ENCODE peak calls at places on chromosome 18, in eight cellular contexts. One of them, this sample, is unnamed.

GRCh38 chr18:44149706-44150105 is 531.0 kb upstream of the SETBP1 start:
- DNase-seq in NCI-H1694: no peak
- DNase-seq in GM23248: peak
- DNase-seq in NB4: no peak
- DNase-seq in AG04450: peak
- DNase-seq in EL: peak
- DNase-seq in B cell: no peak
- DNase-seq in KG1: no peak
- DNase-seq in this sample: no peak

GRCh38 chr18:10495936-10496335 is 29.9 kb upstream of the NAPG start:
- DNase-seq in NCI-H1694: no peak
- DNase-seq in GM23248: peak
- DNase-seq in NB4: no peak
- DNase-seq in AG04450: no peak
- DNase-seq in EL: peak
- DNase-seq in B cell: no peak
- DNase-seq in KG1: no peak
- DNase-seq in this sample: no peak

GRCh38 chr18:43563780-43564179 is 286.5 kb upstream of the SYT4 start:
- DNase-seq in NCI-H1694: peak
- DNase-seq in GM23248: peak
- DNase-seq in NB4: peak
- DNase-seq in AG04450: no peak
- DNase-seq in EL: peak
- DNase-seq in B cell: no peak
- DNase-seq in KG1: peak
- DNase-seq in this sample: peak

GRCh38 chr18:39711701-39712100 is 2146.1 kb upstream of the CELF4 start:
- DNase-seq in NCI-H1694: no peak
- DNase-seq in GM23248: no peak
- DNase-seq in NB4: no peak
- DNase-seq in AG04450: no peak
- DNase-seq in EL: no peak
- DNase-seq in B cell: no peak
- DNase-seq in KG1: no peak
- DNase-seq in this sample: no peak

GRCh38 chr18:12076424-12077140 is 17.1 kb upstream of the ANKRD62 start:
- DNase-seq in NCI-H1694: no peak
- DNase-seq in GM23248: peak
- DNase-seq in NB4: peak
- DNase-seq in AG04450: no peak
- DNase-seq in EL: peak
- DNase-seq in B cell: no peak
- DNase-seq in KG1: no peak
- DNase-seq in this sample: peak

GRCh38 chr18:28125051-28125450 is 51.9 kb downstream of the CDH2 start:
- DNase-seq in NCI-H1694: no peak
- DNase-seq in GM23248: no peak
- DNase-seq in NB4: no peak
- DNase-seq in AG04450: no peak
- DNase-seq in EL: no peak
- DNase-seq in B cell: no peak
- DNase-seq in KG1: no peak
- DNase-seq in this sample: no peak

GRCh38 chr18:23673725-23674124 is 11.0 kb upstream of the ANKRD29 start:
- DNase-seq in NCI-H1694: no peak
- DNase-seq in GM23248: no peak
- DNase-seq in NB4: no peak
- DNase-seq in AG04450: no peak
- DNase-seq in EL: no peak
- DNase-seq in B cell: no peak
- DNase-seq in KG1: no peak
- DNase-seq in this sample: no peak

GRCh38 chr18:42417189-42417588 is 462.2 kb downstream of the PIK3C3 start:
- DNase-seq in NCI-H1694: no peak
- DNase-seq in GM23248: no peak
- DNase-seq in NB4: no peak
- DNase-seq in AG04450: no peak
- DNase-seq in EL: no peak
- DNase-seq in B cell: no peak
- DNase-seq in KG1: no peak
- DNase-seq in this sample: no peak

GRCh38 chr18:31546476-31546875 is 45.2 kb upstream of the TTR start:
- DNase-seq in NCI-H1694: no peak
- DNase-seq in GM23248: no peak
- DNase-seq in NB4: no peak
- DNase-seq in AG04450: no peak
- DNase-seq in EL: no peak
- DNase-seq in B cell: no peak
- DNase-seq in KG1: no peak
- DNase-seq in this sample: no peak

GRCh38 chr18:42092848-42093247 is 137.8 kb downstream of the PIK3C3 start:
- DNase-seq in NCI-H1694: no peak
- DNase-seq in GM23248: no peak
- DNase-seq in NB4: no peak
- DNase-seq in AG04450: no peak
- DNase-seq in EL: no peak
- DNase-seq in B cell: no peak
- DNase-seq in KG1: no peak
- DNase-seq in this sample: no peak

GRCh38 chr18:12883003-12883683 is 894 bp downstream of the PTPN2 start:
- DNase-seq in NCI-H1694: no peak
- DNase-seq in GM23248: peak
- DNase-seq in NB4: no peak
- DNase-seq in AG04450: no peak
- DNase-seq in EL: no peak
- DNase-seq in B cell: no peak
- DNase-seq in KG1: no peak
- DNase-seq in this sample: no peak

GRCh38 chr18:46711444-46711863 is 45.4 kb downstream of the ST8SIA5 start:
- DNase-seq in NCI-H1694: peak
- DNase-seq in GM23248: no peak
- DNase-seq in NB4: peak
- DNase-seq in AG04450: no peak
- DNase-seq in EL: no peak
- DNase-seq in B cell: no peak
- DNase-seq in KG1: no peak
- DNase-seq in this sample: no peak

GRCh38 chr18:77068321-77068841 is 64.2 kb downstream of the MBP start:
- DNase-seq in NCI-H1694: no peak
- DNase-seq in GM23248: peak
- DNase-seq in NB4: peak
- DNase-seq in AG04450: peak
- DNase-seq in EL: peak
- DNase-seq in B cell: no peak
- DNase-seq in KG1: peak
- DNase-seq in this sample: no peak

GRCh38 chr18:33560686-33561370 is 17.2 kb upstream of the ASXL3 start:
- DNase-seq in NCI-H1694: no peak
- DNase-seq in GM23248: peak
- DNase-seq in NB4: peak
- DNase-seq in AG04450: no peak
- DNase-seq in EL: no peak
- DNase-seq in B cell: no peak
- DNase-seq in KG1: no peak
- DNase-seq in this sample: peak

GRCh38 chr18:48194787-48195186 is 214.4 kb downstream of the ZBTB7C start:
- DNase-seq in NCI-H1694: no peak
- DNase-seq in GM23248: peak
- DNase-seq in NB4: no peak
- DNase-seq in AG04450: no peak
- DNase-seq in EL: no peak
- DNase-seq in B cell: no peak
- DNase-seq in KG1: no peak
- DNase-seq in this sample: peak

GRCh38 chr18:34809697-34810096 is 99.6 kb downstream of the DTNA start:
- DNase-seq in NCI-H1694: no peak
- DNase-seq in GM23248: peak
- DNase-seq in NB4: peak
- DNase-seq in AG04450: no peak
- DNase-seq in EL: peak
- DNase-seq in B cell: no peak
- DNase-seq in KG1: no peak
- DNase-seq in this sample: no peak

GRCh38 chr18:27017901-27018500 is 152.5 kb upstream of the AQP4 start:
- DNase-seq in NCI-H1694: peak
- DNase-seq in GM23248: peak
- DNase-seq in NB4: peak
- DNase-seq in AG04450: no peak
- DNase-seq in EL: no peak
- DNase-seq in B cell: no peak
- DNase-seq in KG1: no peak
- DNase-seq in this sample: no peak

GRCh38 chr18:42255908-42256765 is 301.1 kb downstream of the PIK3C3 start:
- DNase-seq in NCI-H1694: no peak
- DNase-seq in GM23248: no peak
- DNase-seq in NB4: no peak
- DNase-seq in AG04450: no peak
- DNase-seq in EL: no peak
- DNase-seq in B cell: no peak
- DNase-seq in KG1: no peak
- DNase-seq in this sample: no peak

GRCh38 chr18:13471971-13472628 is 253.5 kb downstream of the LDLRAD4 start:
- DNase-seq in NCI-H1694: no peak
- DNase-seq in GM23248: no peak
- DNase-seq in NB4: no peak
- DNase-seq in AG04450: no peak
- DNase-seq in EL: no peak
- DNase-seq in B cell: no peak
- DNase-seq in KG1: no peak
- DNase-seq in this sample: peak

GRCh38 chr18:77081387-77081773 is 51.2 kb downstream of the MBP start:
- DNase-seq in NCI-H1694: no peak
- DNase-seq in GM23248: peak
- DNase-seq in NB4: peak
- DNase-seq in AG04450: peak
- DNase-seq in EL: peak
- DNase-seq in B cell: no peak
- DNase-seq in KG1: no peak
- DNase-seq in this sample: no peak

GRCh38 chr18:51300912-51301311 is 103.4 kb upstream of the MEX3C start:
- DNase-seq in NCI-H1694: no peak
- DNase-seq in GM23248: no peak
- DNase-seq in NB4: no peak
- DNase-seq in AG04450: no peak
- DNase-seq in EL: no peak
- DNase-seq in B cell: no peak
- DNase-seq in KG1: no peak
- DNase-seq in this sample: no peak

GRCh38 chr18:79786781-79787526 is 10.8 kb upstream of the KCNG2 start:
- DNase-seq in NCI-H1694: no peak
- DNase-seq in GM23248: peak
- DNase-seq in NB4: peak
- DNase-seq in AG04450: no peak
- DNase-seq in EL: peak
- DNase-seq in B cell: no peak
- DNase-seq in KG1: no peak
- DNase-seq in this sample: no peak

GRCh38 chr18:60966876-60967275 is 366.4 kb upstream of the CDH20 start:
- DNase-seq in NCI-H1694: no peak
- DNase-seq in GM23248: no peak
- DNase-seq in NB4: no peak
- DNase-seq in AG04450: no peak
- DNase-seq in EL: no peak
- DNase-seq in B cell: no peak
- DNase-seq in KG1: no peak
- DNase-seq in this sample: no peak

GRCh38 chr18:31255953-31256352 is 62.0 kb upstream of the DSG1 start:
- DNase-seq in NCI-H1694: no peak
- DNase-seq in GM23248: no peak
- DNase-seq in NB4: no peak
- DNase-seq in AG04450: no peak
- DNase-seq in EL: no peak
- DNase-seq in B cell: no peak
- DNase-seq in KG1: no peak
- DNase-seq in this sample: no peak

GRCh38 chr18:22098563-22098989 is 70.8 kb upstream of the GATA6 start:
- DNase-seq in NCI-H1694: no peak
- DNase-seq in GM23248: peak
- DNase-seq in NB4: no peak
- DNase-seq in AG04450: no peak
- DNase-seq in EL: no peak
- DNase-seq in B cell: no peak
- DNase-seq in KG1: no peak
- DNase-seq in this sample: no peak

GRCh38 chr18:46167971-46168370 is 63.8 kb downstream of the HAUS1 start:
- DNase-seq in NCI-H1694: no peak
- DNase-seq in GM23248: no peak
- DNase-seq in NB4: peak
- DNase-seq in AG04450: no peak
- DNase-seq in EL: no peak
- DNase-seq in B cell: peak
- DNase-seq in KG1: no peak
- DNase-seq in this sample: no peak

GRCh38 chr18:35077937-35078336 is 36.7 kb downstream of the MAPRE2 start:
- DNase-seq in NCI-H1694: no peak
- DNase-seq in GM23248: no peak
- DNase-seq in NB4: no peak
- DNase-seq in AG04450: no peak
- DNase-seq in EL: no peak
- DNase-seq in B cell: no peak
- DNase-seq in KG1: no peak
- DNase-seq in this sample: no peak

GRCh38 chr18:41703744-41704530 is 251.1 kb upstream of the PIK3C3 start:
- DNase-seq in NCI-H1694: no peak
- DNase-seq in GM23248: peak
- DNase-seq in NB4: no peak
- DNase-seq in AG04450: no peak
- DNase-seq in EL: no peak
- DNase-seq in B cell: no peak
- DNase-seq in KG1: no peak
- DNase-seq in this sample: no peak

GRCh38 chr18:74496508-74497307 is 545 bp downstream of the CNDP2 start:
- DNase-seq in NCI-H1694: no peak
- DNase-seq in GM23248: peak
- DNase-seq in NB4: peak
- DNase-seq in AG04450: peak
- DNase-seq in EL: peak
- DNase-seq in B cell: no peak
- DNase-seq in KG1: peak
- DNase-seq in this sample: no peak

GRCh38 chr18:45590060-45590537 is 25.2 kb upstream of the SLC14A2 start:
- DNase-seq in NCI-H1694: no peak
- DNase-seq in GM23248: peak
- DNase-seq in NB4: no peak
- DNase-seq in AG04450: no peak
- DNase-seq in EL: no peak
- DNase-seq in B cell: no peak
- DNase-seq in KG1: no peak
- DNase-seq in this sample: no peak

GRCh38 chr18:78473563-78473962 is 506.1 kb upstream of the SALL3 start:
- DNase-seq in NCI-H1694: no peak
- DNase-seq in GM23248: no peak
- DNase-seq in NB4: no peak
- DNase-seq in AG04450: no peak
- DNase-seq in EL: no peak
- DNase-seq in B cell: no peak
- DNase-seq in KG1: no peak
- DNase-seq in this sample: no peak

GRCh38 chr18:5175378-5175777 is 21.7 kb downstream of the AKAIN1 start:
- DNase-seq in NCI-H1694: no peak
- DNase-seq in GM23248: no peak
- DNase-seq in NB4: peak
- DNase-seq in AG04450: no peak
- DNase-seq in EL: no peak
- DNase-seq in B cell: no peak
- DNase-seq in KG1: no peak
- DNase-seq in this sample: no peak

GRCh38 chr18:44130365-44130942 is 550.2 kb upstream of the SETBP1 start:
- DNase-seq in NCI-H1694: peak
- DNase-seq in GM23248: peak
- DNase-seq in NB4: peak
- DNase-seq in AG04450: no peak
- DNase-seq in EL: peak
- DNase-seq in B cell: peak
- DNase-seq in KG1: peak
- DNase-seq in this sample: peak

GRCh38 chr18:21000667-21001066 is 110.9 kb downstream of the ROCK1 start:
- DNase-seq in NCI-H1694: no peak
- DNase-seq in GM23248: peak
- DNase-seq in NB4: no peak
- DNase-seq in AG04450: no peak
- DNase-seq in EL: peak
- DNase-seq in B cell: no peak
- DNase-seq in KG1: no peak
- DNase-seq in this sample: no peak

This sample was measured in ecto neural progenitor cell.